ENCODE peak calls at places on chromosomes 11 and 22, in seven cellular contexts. One of them, this sample, is unnamed.

GRCh38 chr22:50469377-50470305 is 5.2 kb downstream of the SBF1 start:
- DNase-seq in nephron progenitor cell: no peak
- DNase-seq in fibroblast of mammary gland: peak
- DNase-seq in progenitor cell of endocrine pancreas: no peak
- DNase-seq in dorsolateral prefrontal cortex: no peak
- DNase-seq in left ventricle myocardium inferior: peak
- DNase-seq in fibroblast of lung: peak
- DNase-seq in this sample: no peak

GRCh38 chr11:69995697-69996096 is 82.4 kb upstream of the ANO1 start:
- DNase-seq in nephron progenitor cell: no peak
- DNase-seq in fibroblast of mammary gland: no peak
- DNase-seq in progenitor cell of endocrine pancreas: no peak
- DNase-seq in dorsolateral prefrontal cortex: no peak
- DNase-seq in left ventricle myocardium inferior: no peak
- DNase-seq in fibroblast of lung: no peak
- DNase-seq in this sample: no peak

GRCh38 chr11:122100222-122101080 is 15.6 kb downstream of the BLID start:
- DNase-seq in nephron progenitor cell: peak
- DNase-seq in fibroblast of mammary gland: peak
- DNase-seq in progenitor cell of endocrine pancreas: no peak
- DNase-seq in dorsolateral prefrontal cortex: peak
- DNase-seq in left ventricle myocardium inferior: peak
- DNase-seq in fibroblast of lung: peak
- DNase-seq in this sample: no peak

GRCh38 chr22:46758867-46759290 is 3.6 kb upstream of the TBC1D22A start:
- DNase-seq in nephron progenitor cell: peak
- DNase-seq in fibroblast of mammary gland: peak
- DNase-seq in progenitor cell of endocrine pancreas: peak
- DNase-seq in dorsolateral prefrontal cortex: no peak
- DNase-seq in left ventricle myocardium inferior: no peak
- DNase-seq in fibroblast of lung: peak
- DNase-seq in this sample: no peak

GRCh38 chr11:19742595-19743292 is 30.1 kb downstream of the NAV2 start:
- DNase-seq in nephron progenitor cell: peak
- DNase-seq in fibroblast of mammary gland: peak
- DNase-seq in progenitor cell of endocrine pancreas: peak
- DNase-seq in dorsolateral prefrontal cortex: peak
- DNase-seq in left ventricle myocardium inferior: peak
- DNase-seq in fibroblast of lung: peak
- DNase-seq in this sample: no peak

GRCh38 chr11:82733444-82734119 is at the start of gene FAM181B:
- DNase-seq in nephron progenitor cell: peak
- DNase-seq in fibroblast of mammary gland: peak
- DNase-seq in progenitor cell of endocrine pancreas: peak
- DNase-seq in dorsolateral prefrontal cortex: peak
- DNase-seq in left ventricle myocardium inferior: peak
- DNase-seq in fibroblast of lung: peak
- DNase-seq in this sample: no peak

GRCh38 chr11:75281469-75282095 is 41.0 kb downstream of the TPBGL start:
- DNase-seq in nephron progenitor cell: no peak
- DNase-seq in fibroblast of mammary gland: no peak
- DNase-seq in progenitor cell of endocrine pancreas: no peak
- DNase-seq in dorsolateral prefrontal cortex: no peak
- DNase-seq in left ventricle myocardium inferior: no peak
- DNase-seq in fibroblast of lung: no peak
- DNase-seq in this sample: no peak

GRCh38 chr11:84626256-84626655 is 1000.9 kb downstream of the DLG2 start:
- DNase-seq in nephron progenitor cell: no peak
- DNase-seq in fibroblast of mammary gland: peak
- DNase-seq in progenitor cell of endocrine pancreas: no peak
- DNase-seq in dorsolateral prefrontal cortex: no peak
- DNase-seq in left ventricle myocardium inferior: no peak
- DNase-seq in fibroblast of lung: no peak
- DNase-seq in this sample: no peak

GRCh38 chr22:22691055-22691454 is 46.6 kb downstream of the GGTLC2 start:
- DNase-seq in nephron progenitor cell: no peak
- DNase-seq in fibroblast of mammary gland: no peak
- DNase-seq in progenitor cell of endocrine pancreas: no peak
- DNase-seq in dorsolateral prefrontal cortex: no peak
- DNase-seq in left ventricle myocardium inferior: no peak
- DNase-seq in fibroblast of lung: peak
- DNase-seq in this sample: no peak

GRCh38 chr11:119319702-119320592 is 3.0 kb upstream of the MCAM start:
- DNase-seq in nephron progenitor cell: peak
- DNase-seq in fibroblast of mammary gland: no peak
- DNase-seq in progenitor cell of endocrine pancreas: no peak
- DNase-seq in dorsolateral prefrontal cortex: peak
- DNase-seq in left ventricle myocardium inferior: no peak
- DNase-seq in fibroblast of lung: no peak
- DNase-seq in this sample: no peak

GRCh38 chr11:70204466-70204799 is 1.3 kb downstream of the FADD start:
- DNase-seq in nephron progenitor cell: no peak
- DNase-seq in fibroblast of mammary gland: no peak
- DNase-seq in progenitor cell of endocrine pancreas: no peak
- DNase-seq in dorsolateral prefrontal cortex: no peak
- DNase-seq in left ventricle myocardium inferior: no peak
- DNase-seq in fibroblast of lung: no peak
- DNase-seq in this sample: no peak

GRCh38 chr11:116773203-116774112 is 671 bp upstream of the BUD13 start:
- DNase-seq in nephron progenitor cell: peak
- DNase-seq in fibroblast of mammary gland: no peak
- DNase-seq in progenitor cell of endocrine pancreas: no peak
- DNase-seq in dorsolateral prefrontal cortex: peak
- DNase-seq in left ventricle myocardium inferior: no peak
- DNase-seq in fibroblast of lung: peak
- DNase-seq in this sample: no peak

GRCh38 chr22:50507421-50507990 is at the start of gene LMF2:
- DNase-seq in nephron progenitor cell: peak
- DNase-seq in fibroblast of mammary gland: no peak
- DNase-seq in progenitor cell of endocrine pancreas: peak
- DNase-seq in dorsolateral prefrontal cortex: peak
- DNase-seq in left ventricle myocardium inferior: peak
- DNase-seq in fibroblast of lung: no peak
- DNase-seq in this sample: no peak

GRCh38 chr11:93034640-93035039 is 65.2 kb downstream of the MTNR1B start:
- DNase-seq in nephron progenitor cell: no peak
- DNase-seq in fibroblast of mammary gland: no peak
- DNase-seq in progenitor cell of endocrine pancreas: no peak
- DNase-seq in dorsolateral prefrontal cortex: no peak
- DNase-seq in left ventricle myocardium inferior: no peak
- DNase-seq in fibroblast of lung: no peak
- DNase-seq in this sample: no peak

GRCh38 chr11:47850337-47850736 is 2.2 kb upstream of the NUP160 start:
- DNase-seq in nephron progenitor cell: no peak
- DNase-seq in fibroblast of mammary gland: no peak
- DNase-seq in progenitor cell of endocrine pancreas: no peak
- DNase-seq in dorsolateral prefrontal cortex: no peak
- DNase-seq in left ventricle myocardium inferior: no peak
- DNase-seq in fibroblast of lung: no peak
- DNase-seq in this sample: no peak

GRCh38 chr22:46079861-46080821 is 70.2 kb upstream of the PPARA start:
- DNase-seq in nephron progenitor cell: no peak
- DNase-seq in fibroblast of mammary gland: peak
- DNase-seq in progenitor cell of endocrine pancreas: no peak
- DNase-seq in dorsolateral prefrontal cortex: peak
- DNase-seq in left ventricle myocardium inferior: peak
- DNase-seq in fibroblast of lung: peak
- DNase-seq in this sample: no peak

GRCh38 chr22:27726726-27727449 is 74.7 kb downstream of the MN1 start:
- DNase-seq in nephron progenitor cell: peak
- DNase-seq in fibroblast of mammary gland: peak
- DNase-seq in progenitor cell of endocrine pancreas: no peak
- DNase-seq in dorsolateral prefrontal cortex: no peak
- DNase-seq in left ventricle myocardium inferior: peak
- DNase-seq in fibroblast of lung: peak
- DNase-seq in this sample: peak

GRCh38 chr11:96061730-96062524 is 138.0 kb upstream of the MTMR2 start:
- DNase-seq in nephron progenitor cell: no peak
- DNase-seq in fibroblast of mammary gland: peak
- DNase-seq in progenitor cell of endocrine pancreas: no peak
- DNase-seq in dorsolateral prefrontal cortex: no peak
- DNase-seq in left ventricle myocardium inferior: no peak
- DNase-seq in fibroblast of lung: no peak
- DNase-seq in this sample: no peak

GRCh38 chr22:30238661-30239420 is 7.7 kb downstream of the LIF start:
- DNase-seq in nephron progenitor cell: peak
- DNase-seq in fibroblast of mammary gland: peak
- DNase-seq in progenitor cell of endocrine pancreas: no peak
- DNase-seq in dorsolateral prefrontal cortex: no peak
- DNase-seq in left ventricle myocardium inferior: peak
- DNase-seq in fibroblast of lung: peak
- DNase-seq in this sample: no peak

GRCh38 chr22:35477911-35478582 is 62.6 kb upstream of the RASD2 start:
- DNase-seq in nephron progenitor cell: peak
- DNase-seq in fibroblast of mammary gland: peak
- DNase-seq in progenitor cell of endocrine pancreas: no peak
- DNase-seq in dorsolateral prefrontal cortex: no peak
- DNase-seq in left ventricle myocardium inferior: peak
- DNase-seq in fibroblast of lung: peak
- DNase-seq in this sample: peak

GRCh38 chr11:35714882-35715612 is 52.5 kb downstream of the TRIM44 start:
- DNase-seq in nephron progenitor cell: no peak
- DNase-seq in fibroblast of mammary gland: peak
- DNase-seq in progenitor cell of endocrine pancreas: no peak
- DNase-seq in dorsolateral prefrontal cortex: no peak
- DNase-seq in left ventricle myocardium inferior: no peak
- DNase-seq in fibroblast of lung: peak
- DNase-seq in this sample: no peak

GRCh38 chr11:35715649-35716048 is 53.1 kb downstream of the TRIM44 start:
- DNase-seq in nephron progenitor cell: no peak
- DNase-seq in fibroblast of mammary gland: no peak
- DNase-seq in progenitor cell of endocrine pancreas: no peak
- DNase-seq in dorsolateral prefrontal cortex: no peak
- DNase-seq in left ventricle myocardium inferior: no peak
- DNase-seq in fibroblast of lung: no peak
- DNase-seq in this sample: no peak

GRCh38 chr11:35717520-35717919 is 54.9 kb downstream of the TRIM44 start:
- DNase-seq in nephron progenitor cell: no peak
- DNase-seq in fibroblast of mammary gland: no peak
- DNase-seq in progenitor cell of endocrine pancreas: no peak
- DNase-seq in dorsolateral prefrontal cortex: no peak
- DNase-seq in left ventricle myocardium inferior: no peak
- DNase-seq in fibroblast of lung: no peak
- DNase-seq in this sample: no peak

GRCh38 chr11:35712533-35712932 is 50.0 kb downstream of the TRIM44 start:
- DNase-seq in nephron progenitor cell: no peak
- DNase-seq in fibroblast of mammary gland: no peak
- DNase-seq in progenitor cell of endocrine pancreas: no peak
- DNase-seq in dorsolateral prefrontal cortex: no peak
- DNase-seq in left ventricle myocardium inferior: no peak
- DNase-seq in fibroblast of lung: no peak
- DNase-seq in this sample: no peak

DNA sequence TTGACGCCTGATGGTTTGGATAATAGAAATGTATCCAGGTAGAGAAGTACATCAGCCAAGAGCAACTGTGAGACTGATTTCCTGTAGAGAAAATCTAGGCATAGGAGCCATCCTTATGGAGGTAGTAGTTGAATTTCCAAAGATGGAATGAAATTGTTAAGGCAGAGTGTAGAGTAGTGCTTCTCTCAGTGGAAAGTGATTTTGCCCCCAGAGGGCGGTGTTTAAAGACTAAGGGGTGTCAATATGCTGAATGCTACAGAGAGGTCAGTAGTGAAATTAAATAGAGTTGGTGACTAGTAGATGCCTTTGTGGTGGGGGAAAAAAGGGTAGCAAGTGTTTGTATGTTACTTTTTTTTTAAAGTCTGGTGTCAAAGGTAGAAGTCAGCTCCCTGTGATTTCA is 54.5 kb downstream of the TRIM44 start:
- DNase-seq in nephron progenitor cell: no peak
- DNase-seq in fibroblast of mammary gland: no peak
- DNase-seq in progenitor cell of endocrine pancreas: no peak
- DNase-seq in dorsolateral prefrontal cortex: no peak
- DNase-seq in left ventricle myocardium inferior: no peak
- DNase-seq in fibroblast of lung: no peak
- DNase-seq in this sample: no peak
- TF ChIP-seq CTCF in nephron progenitor cell: no peak
- TF ChIP-seq CTCF in fibroblast of mammary gland: peak
- TF ChIP-seq CTCF in progenitor cell of endocrine pancreas: peak
- TF ChIP-seq CTCF in dorsolateral prefrontal cortex: no peak
- TF ChIP-seq CTCF in left ventricle myocardium inferior: no peak
- TF ChIP-seq CTCF in fibroblast of lung: no peak
- TF ChIP-seq CTCF in this sample: peak

DNA sequence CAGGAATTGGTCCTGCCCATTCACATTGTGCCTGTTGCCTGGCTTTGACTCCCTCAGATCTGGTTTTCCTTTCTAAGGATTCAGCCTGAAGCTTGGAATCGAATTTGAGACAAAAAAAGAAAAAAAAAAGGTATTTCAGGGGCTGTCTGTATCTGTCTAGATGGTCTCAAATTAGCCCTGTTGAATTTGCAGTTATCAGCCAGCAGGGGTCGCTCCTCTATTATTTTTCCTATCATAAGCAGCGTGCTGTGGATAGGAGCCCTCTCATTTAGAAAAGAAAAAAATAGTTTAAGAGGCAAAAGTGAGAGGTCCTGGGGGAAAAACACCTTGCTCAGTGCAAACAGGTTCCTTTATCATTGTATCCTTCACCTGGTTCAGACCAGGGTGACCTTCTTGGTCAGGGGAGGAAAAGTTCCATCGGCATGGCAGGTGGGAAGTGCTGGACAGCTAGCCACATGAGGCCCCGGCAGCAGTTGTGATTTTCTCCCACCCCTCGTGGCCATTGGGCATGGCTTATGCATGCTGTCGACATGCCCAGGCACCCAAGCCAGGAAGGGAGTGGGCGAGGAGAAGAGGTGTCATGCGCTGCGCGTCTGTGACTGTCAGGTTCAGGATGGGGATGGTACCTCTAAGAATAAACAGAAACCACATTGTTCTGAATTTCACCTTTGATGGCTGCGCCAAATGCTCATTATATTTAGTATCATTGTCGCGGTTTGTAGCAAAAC is 13.1 kb downstream of the OR5AK2 start:
- DNase-seq in nephron progenitor cell: no peak
- DNase-seq in fibroblast of mammary gland: peak
- DNase-seq in progenitor cell of endocrine pancreas: no peak
- DNase-seq in dorsolateral prefrontal cortex: no peak
- DNase-seq in left ventricle myocardium inferior: no peak
- DNase-seq in fibroblast of lung: peak
- DNase-seq in this sample: no peak
- TF ChIP-seq CTCF in nephron progenitor cell: peak
- TF ChIP-seq CTCF in fibroblast of mammary gland: peak
- TF ChIP-seq CTCF in progenitor cell of endocrine pancreas: peak
- TF ChIP-seq CTCF in dorsolateral prefrontal cortex: no peak
- TF ChIP-seq CTCF in left ventricle myocardium inferior: no peak
- TF ChIP-seq CTCF in fibroblast of lung: peak
- TF ChIP-seq CTCF in this sample: peak

GRCh38 chr11:38824573-38824972 is 2226.5 kb upstream of the RAG2 start:
- DNase-seq in nephron progenitor cell: no peak
- DNase-seq in fibroblast of mammary gland: no peak
- DNase-seq in progenitor cell of endocrine pancreas: no peak
- DNase-seq in dorsolateral prefrontal cortex: no peak
- DNase-seq in left ventricle myocardium inferior: no peak
- DNase-seq in fibroblast of lung: peak
- DNase-seq in this sample: no peak
- TF ChIP-seq CTCF in nephron progenitor cell: peak
- TF ChIP-seq CTCF in fibroblast of mammary gland: no peak
- TF ChIP-seq CTCF in progenitor cell of endocrine pancreas: peak
- TF ChIP-seq CTCF in dorsolateral prefrontal cortex: no peak
- TF ChIP-seq CTCF in left ventricle myocardium inferior: no peak
- TF ChIP-seq CTCF in fibroblast of lung: peak
- TF ChIP-seq CTCF in this sample: peak

GRCh38 chr22:31846161-31847115 is 92.6 kb downstream of the DEPDC5 start:
- DNase-seq in nephron progenitor cell: no peak
- DNase-seq in fibroblast of mammary gland: peak
- DNase-seq in progenitor cell of endocrine pancreas: no peak
- DNase-seq in dorsolateral prefrontal cortex: no peak
- DNase-seq in left ventricle myocardium inferior: no peak
- DNase-seq in fibroblast of lung: peak
- DNase-seq in this sample: no peak
- TF ChIP-seq CTCF in nephron progenitor cell: no peak
- TF ChIP-seq CTCF in fibroblast of mammary gland: peak
- TF ChIP-seq CTCF in progenitor cell of endocrine pancreas: peak
- TF ChIP-seq CTCF in dorsolateral prefrontal cortex: no peak
- TF ChIP-seq CTCF in left ventricle myocardium inferior: peak
- TF ChIP-seq CTCF in fibroblast of lung: peak
- TF ChIP-seq CTCF in this sample: peak